ENCODE peak calls at places on chromosome 13, in eight cellular contexts. Q is suprapubic skin; C is cardiac muscle cell; U is Caco-2; F is stomach; B is fibroblast of lung; M is CD8-positive, alpha-beta T cell; T is neural progenitor cell. V is an unnamed sample. For H3K4me1 and H3K36me3, the result is how much of the 10 kb centered on the place peaks cover.

GRCh38 chr13:45878966-45879365 is 27.4 kb upstream of the SIAH3 start:
- DNase-seq in Q (no peak), C (no peak), U (no peak), F (no peak), B (no peak), M (no peak), T (no peak), V (no peak)

GRCh38 chr13:43838909-43839308 is 40.6 kb downstream of the CCDC122 start:
- DNase-seq in Q (no peak), C (peak), U (no peak), F (no peak), B (peak), M (no peak), T (no peak), V (no peak)

GRCh38 chr13:97600438-97601080 is 166.6 kb downstream of the RAP2A start:
- DNase-seq in Q (no peak), C (peak), U (no peak), F (no peak), B (peak), M (no peak), T (no peak), V (no peak)

GRCh38 chr13:41561179-41561578 is 103.8 kb downstream of the RGCC start:
- DNase-seq in Q (no peak), C (peak), U (no peak), F (no peak), B (peak), M (no peak), T (no peak), V (no peak)

GRCh38 chr13:87128006-87128405 is 543.2 kb upstream of the SLITRK5 start:
- DNase-seq in Q (no peak), C (peak), U (no peak), F (no peak), B (peak), M (no peak), T (peak), V (no peak)

GRCh38 chr13:51364404-51365008 is 25.0 kb downstream of the SERPINE3 start:
- DNase-seq in Q (no peak), C (peak), U (no peak), F (no peak), B (peak), M (no peak), T (no peak), V (no peak)

GRCh38 chr13:78147905-78148304 is 229.3 kb upstream of the EDNRB start:
- DNase-seq in Q (no peak), C (peak), U (no peak), F (no peak), B (peak), M (no peak), T (no peak), V (no peak)

GRCh38 chr13:36354842-36355241 is 8.6 kb upstream of the SPART start:
- DNase-seq in Q (no peak), C (no peak), U (no peak), F (no peak), B (no peak), M (no peak), T (no peak), V (no peak)

GRCh38 chr13:36029171-36029570 is 102.0 kb downstream of the DCLK1 start:
- DNase-seq in Q (no peak), C (peak), U (no peak), F (no peak), B (peak), M (no peak), T (no peak), V (no peak)

GRCh38 chr13:109755997-109756396 is 30.4 kb downstream of the IRS2 start:
- DNase-seq in Q (no peak), C (no peak), U (no peak), F (no peak), B (no peak), M (no peak), T (no peak), V (no peak)

GRCh38 chr13:74046461-74046860 is 87.7 kb downstream of the KLF12 start:
- DNase-seq in Q (no peak), C (no peak), U (no peak), F (no peak), B (peak), M (no peak), T (no peak), V (no peak)

GRCh38 chr13:40963927-40964326 is 55.2 kb downstream of the ELF1 start:
- DNase-seq in Q (no peak), C (peak), U (no peak), F (no peak), B (peak), M (no peak), T (no peak), V (no peak)

GRCh38 chr13:77036294-77036693 is 9.3 kb upstream of the FBXL3 start:
- DNase-seq in Q (no peak), C (no peak), U (no peak), F (no peak), B (no peak), M (no peak), T (no peak), V (no peak)

GRCh38 chr13:47459512-47459911 is 541.6 kb downstream of the SUCLA2 start:
- DNase-seq in Q (no peak), C (peak), U (no peak), F (no peak), B (peak), M (no peak), T (peak), V (no peak)

GRCh38 chr13:99434258-99434788 is 66.9 kb upstream of the TM9SF2 start:
- DNase-seq in Q (no peak), C (no peak), U (no peak), F (peak), B (no peak), M (peak), T (no peak), V (no peak)

GRCh38 chr13:84645196-84646071 is 763.2 kb upstream of the SLITRK1 start:
- DNase-seq in Q (no peak), C (no peak), U (no peak), F (no peak), B (peak), M (no peak), T (no peak), V (no peak)

GRCh38 chr13:19618925-19619324 is 14.5 kb upstream of the MPHOSPH8 start:
- DNase-seq in Q (no peak), C (peak), U (no peak), F (no peak), B (peak), M (no peak), T (peak), V (peak)

GRCh38 chr13:113898391-113898790 is 34.5 kb upstream of the GAS6 start:
- DNase-seq in Q (no peak), C (no peak), U (no peak), F (no peak), B (no peak), M (no peak), T (no peak), V (no peak)

GRCh38 chr13:76994281-76994680 is 2.4 kb downstream of the CLN5 start:
- DNase-seq in Q (no peak), C (no peak), U (no peak), F (no peak), B (peak), M (no peak), T (no peak), V (no peak)

GRCh38 chr13:30551194-30551593 is 66.5 kb upstream of the USPL1 start:
- DNase-seq in Q (no peak), C (peak), U (no peak), F (no peak), B (no peak), M (no peak), T (peak), V (no peak)

GRCh38 chr13:39347926-39348901 is 254.8 kb downstream of the LHFPL6 start:
- DNase-seq in Q (no peak), C (no peak), U (no peak), F (no peak), B (no peak), M (no peak), T (peak), V (peak)

GRCh38 chr13:65932587-65933239 is 1297.4 kb downstream of the PCDH9 start:
- DNase-seq in Q (no peak), C (no peak), U (no peak), F (no peak), B (no peak), M (no peak), T (no peak), V (peak)

GRCh38 chr13:23434431-23434830 is 929 bp upstream of the SACS start:
- DNase-seq in Q (no peak), C (no peak), U (no peak), F (no peak), B (no peak), M (no peak), T (no peak), V (no peak)

GRCh38 chr13:78326608-78327007 is 276.7 kb downstream of the POU4F1 start:
- DNase-seq in Q (no peak), C (no peak), U (no peak), F (no peak), B (peak), M (no peak), T (no peak), V (no peak)

DNA sequence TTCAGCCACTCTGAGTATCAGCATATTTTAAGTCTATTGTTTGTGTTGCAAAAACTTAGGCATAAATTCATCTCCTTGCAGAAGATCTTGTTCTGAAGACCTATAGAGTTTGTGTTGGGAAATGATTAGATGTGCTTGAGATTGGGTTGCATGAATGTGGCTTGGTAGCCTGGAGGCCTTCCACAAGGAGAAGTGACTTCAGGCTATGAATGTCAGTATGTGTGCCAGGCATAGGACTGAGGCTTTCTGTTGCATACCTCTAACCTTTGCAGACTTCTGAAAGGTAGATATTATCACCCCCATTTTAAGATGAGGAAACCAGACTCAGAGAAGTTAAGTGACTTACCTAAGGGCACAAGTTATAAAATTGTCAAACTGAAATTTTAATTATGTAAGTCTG is 188.6 kb downstream of the OLFM4 start:
- DNase-seq in Q (no peak), C (no peak), U (no peak), F (no peak), B (no peak), M (no peak), T (no peak), V (no peak)
- H3K4me1 ChIP-seq in Q (under half), C (under half), U (under half), F (under half), B (under half), M (under half), T (under half), V (under half)

DNA sequence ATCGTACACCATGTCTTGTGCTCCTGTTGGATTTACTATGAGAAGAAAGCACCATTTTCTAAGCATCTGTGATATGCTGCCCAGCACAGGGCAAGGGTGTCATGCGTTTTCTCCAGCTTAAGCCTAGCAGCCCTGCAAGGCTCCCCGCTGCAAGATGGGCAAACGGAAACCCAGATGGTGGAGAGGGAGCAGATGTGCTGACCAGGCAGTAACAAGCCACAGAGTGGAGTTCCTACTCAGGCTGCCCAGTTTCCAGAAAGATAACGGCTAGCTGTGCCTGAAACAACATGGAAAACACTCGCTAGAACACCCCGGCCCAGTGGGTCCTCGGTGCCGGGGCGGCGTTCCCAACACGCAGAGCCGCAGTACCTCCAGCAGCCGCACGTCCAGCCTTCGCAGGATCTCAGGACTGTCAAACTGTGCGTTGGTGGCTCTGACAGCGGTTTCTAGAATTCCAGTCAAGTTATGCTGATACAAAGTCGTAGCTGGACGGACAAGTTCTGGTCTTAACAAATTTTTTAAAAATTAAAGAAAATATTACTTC is 68.4 kb downstream of the TUBGCP3 start:
- DNase-seq in Q (no peak), C (no peak), U (no peak), F (no peak), B (no peak), M (no peak), T (no peak), V (no peak)
- H3K36me3 ChIP-seq in Q (half or more), C (under half), U (under half), F (half or more), B (under half), M (under half), T (under half), V (under half)

DNA sequence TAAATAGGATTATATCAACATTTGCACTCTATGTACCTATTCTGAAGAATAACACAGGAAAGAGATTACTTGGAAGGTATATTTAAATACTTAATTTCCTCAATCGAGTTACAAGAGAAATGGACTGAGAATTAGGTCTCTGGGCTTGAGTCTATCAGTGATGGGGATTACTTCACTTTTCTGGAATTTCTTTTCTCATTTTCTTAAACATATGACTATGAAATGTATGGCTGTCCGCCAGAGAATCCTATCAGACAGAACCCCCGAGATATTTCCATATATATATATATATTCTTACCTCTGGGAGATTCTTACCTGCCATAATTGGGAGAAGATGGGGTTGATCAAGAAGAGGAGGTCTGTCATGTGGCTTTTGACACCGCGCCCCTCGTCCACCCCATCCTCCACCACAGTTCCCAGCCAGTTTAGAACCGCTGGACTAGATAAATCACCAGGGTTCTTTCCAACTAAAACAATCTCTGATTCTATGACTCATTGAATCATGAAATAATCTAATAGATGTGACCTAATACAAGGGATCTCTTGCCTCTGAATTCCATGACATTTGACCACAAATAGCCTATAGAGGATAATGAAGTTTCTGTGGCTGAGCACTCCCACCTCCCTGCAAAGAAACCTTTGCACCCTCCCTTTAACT is 231.3 kb downstream of the TBC1D4 start:
- DNase-seq in Q (no peak), C (peak), U (no peak), F (no peak), B (peak), M (no peak), T (no peak), V (no peak)
- H3K4me3 ChIP-seq in Q (no peak), C (no peak), U (no peak), F (no peak), B (no peak), M (no peak), T (no peak), V (no peak)

GRCh38 chr13:61432029-61432428 is 16.4 kb upstream of the PCDH20 start:
- DNase-seq in Q (no peak), C (no peak), U (no peak), F (no peak), B (no peak), M (no peak), T (no peak), V (no peak)
- H3K4me1 ChIP-seq in Q (under half), C (under half), U (under half), F (under half), B (under half), M (under half), T (under half), V (under half)

DNA sequence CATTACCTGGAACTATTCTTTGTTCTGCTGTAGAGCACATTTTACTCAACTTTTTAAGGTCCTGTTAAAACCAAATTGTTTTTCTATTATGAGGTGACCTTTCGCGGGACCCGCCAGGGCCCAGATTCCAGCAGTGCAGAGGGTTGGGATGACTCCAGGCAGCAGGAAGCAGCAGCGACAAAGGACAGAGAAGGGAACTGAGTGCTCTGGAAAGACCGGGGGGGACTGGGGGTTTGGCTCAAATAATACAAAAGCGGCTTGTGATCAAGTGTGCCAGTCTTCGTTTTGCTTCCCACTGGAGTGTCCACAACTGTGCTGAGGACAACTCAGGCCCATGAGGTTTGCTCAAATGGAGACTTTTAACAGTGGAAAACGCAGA is 26.9 kb downstream of the ANKRD10 start:
- DNase-seq in Q (no peak), C (no peak), U (no peak), F (no peak), B (no peak), M (no peak), T (peak), V (no peak)
- H3K36me3 ChIP-seq in Q (under half), C (under half), U (under half), F (under half), B (under half), M (under half), T (under half), V (under half)